ENCODE peak calls at places on chromosomes 16 and 17, in four cellular contexts. One of them, this sample, is unnamed.

GRCh38 chr17:32494621-32495346 is 8.0 kb downstream of the CDK5R1 start:
- DNase-seq in cardiac muscle cell: no peak
- DNase-seq in aorta: no peak
- DNase-seq in right cardiac atrium: peak
- DNase-seq in this sample: peak

GRCh38 chr17:80035687-80035936 is at the start of gene TBC1D16:
- DNase-seq in right cardiac atrium: no peak
- DNase-seq in aorta: no peak
- DNase-seq in cardiac muscle cell: no peak
- DNase-seq in this sample: peak

GRCh38 chr17:72812823-72813222 is 279.7 kb downstream of the SLC39A11 start:
- DNase-seq in right cardiac atrium: no peak
- DNase-seq in cardiac muscle cell: no peak
- DNase-seq in aorta: no peak
- DNase-seq in this sample: no peak

GRCh38 chr17:34364741-34365140 is 1.7 kb upstream of the CCL1 start:
- DNase-seq in cardiac muscle cell: no peak
- DNase-seq in right cardiac atrium: no peak
- DNase-seq in aorta: no peak
- DNase-seq in this sample: no peak

GRCh38 chr17:70521821-70522256 is 352.5 kb downstream of the KCNJ2 start:
- DNase-seq in cardiac muscle cell: no peak
- DNase-seq in right cardiac atrium: peak
- DNase-seq in aorta: no peak
- DNase-seq in this sample: no peak

GRCh38 chr16:74709477-74709877 is 8.8 kb upstream of the MLKL start:
- DNase-seq in right cardiac atrium: peak
- DNase-seq in aorta: peak
- DNase-seq in cardiac muscle cell: peak
- DNase-seq in this sample: peak

GRCh38 chr16:531494-532125 is 4.1 kb downstream of the CAPN15 start:
- DNase-seq in aorta: no peak
- DNase-seq in cardiac muscle cell: no peak
- DNase-seq in right cardiac atrium: no peak
- DNase-seq in this sample: no peak

GRCh38 chr16:13665876-13666275 is 254.1 kb upstream of the ERCC4 start:
- DNase-seq in aorta: no peak
- DNase-seq in right cardiac atrium: no peak
- DNase-seq in cardiac muscle cell: no peak
- DNase-seq in this sample: no peak

GRCh38 chr17:63969278-63969677 is 3.4 kb downstream of the SCN4A start:
- DNase-seq in aorta: no peak
- DNase-seq in cardiac muscle cell: no peak
- DNase-seq in right cardiac atrium: no peak
- DNase-seq in this sample: no peak

GRCh38 chr16:19005561-19006445 is 22.1 kb downstream of the TMC7 start:
- DNase-seq in cardiac muscle cell: no peak
- DNase-seq in aorta: no peak
- DNase-seq in right cardiac atrium: no peak
- DNase-seq in this sample: peak

GRCh38 chr17:46811978-46812583 is 6.4 kb downstream of the WNT3 start:
- DNase-seq in right cardiac atrium: peak
- DNase-seq in cardiac muscle cell: no peak
- DNase-seq in aorta: no peak
- DNase-seq in this sample: no peak

GRCh38 chr17:81556175-81556691 is 4.1 kb upstream of the FAAP100 start:
- DNase-seq in aorta: no peak
- DNase-seq in right cardiac atrium: peak
- DNase-seq in cardiac muscle cell: peak
- DNase-seq in this sample: no peak

GRCh38 chr16:29994613-29995329 is 646 bp downstream of the HIRIP3 start:
- DNase-seq in aorta: peak
- DNase-seq in right cardiac atrium: peak
- DNase-seq in cardiac muscle cell: no peak
- DNase-seq in this sample: no peak

GRCh38 chr17:72370819-72371218 is 250.0 kb downstream of the SOX9 start:
- DNase-seq in aorta: no peak
- DNase-seq in right cardiac atrium: no peak
- DNase-seq in cardiac muscle cell: no peak
- DNase-seq in this sample: no peak

GRCh38 chr17:18110636-18111145 is 2.1 kb downstream of the MYO15A start:
- DNase-seq in aorta: no peak
- DNase-seq in cardiac muscle cell: no peak
- DNase-seq in right cardiac atrium: no peak
- DNase-seq in this sample: no peak

GRCh38 chr16:55257971-55258613 is 65.9 kb upstream of the IRX6 start:
- DNase-seq in right cardiac atrium: peak
- DNase-seq in cardiac muscle cell: peak
- DNase-seq in aorta: peak
- DNase-seq in this sample: no peak

GRCh38 chr17:2053380-2054261 is 1.3 kb upstream of the HIC1 start:
- DNase-seq in cardiac muscle cell: peak
- DNase-seq in right cardiac atrium: peak
- DNase-seq in aorta: peak
- DNase-seq in this sample: no peak

GRCh38 chr17:39822051-39822450 is 42.1 kb downstream of the IKZF3 start:
- DNase-seq in right cardiac atrium: no peak
- DNase-seq in cardiac muscle cell: no peak
- DNase-seq in aorta: no peak
- DNase-seq in this sample: no peak

GRCh38 chr16:85777583-85778310 is 21.6 kb downstream of the EMC8 start:
- DNase-seq in cardiac muscle cell: no peak
- DNase-seq in right cardiac atrium: no peak
- DNase-seq in aorta: peak
- DNase-seq in this sample: no peak

GRCh38 chr17:1312261-1312870 is 32.9 kb downstream of the TRARG1 start:
- DNase-seq in aorta: no peak
- DNase-seq in cardiac muscle cell: peak
- DNase-seq in right cardiac atrium: no peak
- DNase-seq in this sample: no peak

GRCh38 chr17:77453613-77454559 is 313.1 kb downstream of the SEC14L1 start:
- DNase-seq in right cardiac atrium: no peak
- DNase-seq in aorta: no peak
- DNase-seq in cardiac muscle cell: peak
- DNase-seq in this sample: no peak

GRCh38 chr16:22813223-22813945 is 578 bp upstream of the HS3ST2 start:
- DNase-seq in aorta: peak
- DNase-seq in right cardiac atrium: peak
- DNase-seq in cardiac muscle cell: peak
- DNase-seq in this sample: no peak

DNA sequence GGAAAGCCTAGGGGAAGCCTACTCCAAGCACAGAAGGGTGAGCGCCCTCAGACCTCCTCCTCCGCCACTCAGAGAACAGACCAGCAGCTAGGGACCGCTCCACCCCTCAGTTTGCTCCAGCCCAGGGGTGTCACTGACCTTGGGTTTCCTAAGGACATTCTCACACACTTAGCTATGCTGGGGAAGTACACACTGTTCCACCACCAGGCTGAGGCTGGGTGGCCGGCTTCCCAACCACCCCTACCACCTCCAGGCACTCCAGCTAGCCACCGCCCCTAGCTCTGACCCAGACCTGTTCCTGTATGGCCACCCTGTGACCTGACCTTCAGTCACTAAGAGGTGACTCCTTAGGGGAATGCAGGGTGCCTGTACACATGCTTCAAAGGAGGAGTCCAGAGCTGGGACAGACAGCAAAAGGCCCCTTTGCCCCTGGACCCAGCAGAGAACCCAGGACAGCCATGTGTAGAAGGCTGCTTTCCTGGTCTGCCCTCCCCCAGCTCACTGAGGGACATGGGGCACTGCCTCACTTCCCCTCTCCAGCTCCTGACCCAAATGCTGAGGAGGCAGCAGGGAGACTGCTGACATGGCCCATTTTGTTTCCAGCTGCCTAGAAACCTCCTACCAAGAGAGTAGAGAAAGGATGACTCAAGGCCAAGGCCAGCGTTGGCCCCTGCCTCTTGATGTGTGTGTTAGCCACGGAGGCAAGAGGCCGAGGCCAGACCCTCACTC is 6.7 kb downstream of the HSPB9 start:
- DNase-seq in aorta: no peak
- DNase-seq in cardiac muscle cell: no peak
- DNase-seq in right cardiac atrium: peak
- DNase-seq in this sample: no peak
- H3K27ac ChIP-seq in aorta: no peak
- H3K27ac ChIP-seq in cardiac muscle cell: no peak
- H3K27ac ChIP-seq in right cardiac atrium: peak
- H3K27ac ChIP-seq in this sample: peak

DNA sequence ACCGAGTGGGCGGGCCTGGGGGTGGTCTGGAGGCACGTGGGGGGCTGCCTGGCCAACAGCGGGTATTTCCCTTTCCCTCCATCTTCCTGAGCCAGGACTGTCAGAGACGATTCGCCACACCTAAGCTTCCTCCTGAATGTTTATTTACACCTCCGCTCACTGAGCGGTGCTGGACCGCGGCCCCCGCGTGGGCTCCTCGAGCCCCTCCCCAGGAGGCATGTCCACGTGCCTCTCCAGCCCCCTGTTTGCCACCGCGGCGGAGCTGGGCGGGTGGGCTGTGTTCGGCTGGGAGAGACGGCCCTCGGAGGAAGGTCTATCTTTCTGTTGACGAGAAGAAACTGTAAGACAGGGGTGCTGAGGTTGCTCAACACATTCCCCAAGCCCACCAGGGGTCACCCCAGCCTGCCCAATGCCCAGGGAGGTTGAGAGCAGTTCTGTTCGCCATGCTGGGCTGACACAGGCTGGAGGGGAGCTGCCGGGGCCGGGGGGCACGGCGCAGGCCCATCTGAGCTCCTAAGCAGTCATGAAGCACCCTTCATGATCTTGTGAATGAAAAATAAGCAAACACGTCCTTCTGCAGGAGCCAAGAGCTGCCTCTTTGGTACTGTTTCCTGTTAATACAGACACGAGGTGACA is 8.9 kb downstream of the UBALD2 start:
- DNase-seq in right cardiac atrium: no peak
- DNase-seq in cardiac muscle cell: no peak
- DNase-seq in aorta: no peak
- DNase-seq in this sample: no peak
- H3K27ac ChIP-seq in right cardiac atrium: no peak
- H3K27ac ChIP-seq in cardiac muscle cell: peak
- H3K27ac ChIP-seq in aorta: no peak
- H3K27ac ChIP-seq in this sample: no peak

DNA sequence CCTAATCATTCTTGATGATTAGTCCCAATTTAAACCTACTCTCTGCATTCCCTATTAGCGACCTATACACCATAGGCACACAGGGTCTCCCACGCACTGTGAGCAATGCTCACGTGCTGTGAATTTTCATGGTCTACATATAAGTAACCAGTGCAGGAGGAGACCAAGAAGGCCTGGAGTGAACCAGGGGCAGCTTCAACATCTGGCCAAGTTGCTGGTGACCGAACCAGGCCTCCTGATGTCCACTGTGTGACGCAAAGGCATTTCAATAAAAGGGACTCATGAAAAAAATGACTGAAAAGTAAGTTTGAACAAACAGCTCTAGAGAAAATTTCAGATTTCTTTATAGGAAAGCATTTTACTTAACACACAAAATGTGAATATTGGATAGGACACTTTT is 107.0 kb downstream of the ZFHX3 start:
- DNase-seq in right cardiac atrium: no peak
- DNase-seq in cardiac muscle cell: no peak
- DNase-seq in aorta: no peak
- DNase-seq in this sample: no peak
- H3K27ac ChIP-seq in right cardiac atrium: no peak
- H3K27ac ChIP-seq in cardiac muscle cell: no peak
- H3K27ac ChIP-seq in aorta: no peak
- H3K27ac ChIP-seq in this sample: no peak

DNA sequence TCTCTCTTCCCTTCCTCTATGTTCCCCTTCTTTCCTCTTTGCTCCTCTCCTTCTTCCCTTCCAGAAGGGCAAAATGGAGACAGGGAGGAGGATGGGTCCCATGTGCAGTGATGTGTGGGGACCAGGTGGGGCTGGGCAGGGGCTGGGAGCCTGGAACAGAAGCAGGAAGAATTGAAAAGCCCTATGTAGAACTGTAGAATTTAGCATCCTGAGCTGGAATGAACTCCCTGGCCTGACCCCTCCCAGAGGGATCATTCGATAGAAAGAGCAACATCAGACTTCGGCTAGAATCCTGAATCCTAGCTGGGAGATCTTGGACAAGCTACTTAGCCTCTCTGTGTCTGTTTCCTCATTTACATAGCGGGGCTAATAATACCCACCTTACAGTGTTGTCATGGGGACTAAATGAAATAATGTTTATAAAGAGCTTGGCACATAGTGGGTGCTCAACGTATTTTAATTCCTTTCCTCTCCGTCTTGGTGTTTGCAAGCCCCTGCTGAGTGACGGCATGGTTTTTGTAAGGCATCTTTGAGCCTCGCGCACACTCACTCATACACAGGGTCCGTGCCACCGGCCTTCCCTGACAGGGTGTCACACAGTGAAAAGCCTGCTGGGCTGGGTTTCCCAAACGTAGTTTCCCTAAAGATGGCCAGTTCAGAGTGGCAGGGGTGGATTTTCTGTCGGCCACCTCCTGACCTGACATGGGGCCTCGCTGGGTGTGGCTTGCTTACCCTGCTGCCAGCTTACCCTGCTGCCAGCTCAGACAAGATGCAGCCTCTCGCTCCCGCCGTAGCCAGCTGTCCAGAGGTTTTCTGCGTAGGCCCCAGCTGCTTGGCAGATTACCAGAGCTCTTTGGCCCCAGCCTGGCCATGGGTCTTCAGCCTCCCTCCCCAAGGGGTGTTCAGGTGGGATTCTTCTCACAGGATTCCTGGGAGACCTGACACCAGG is 6.1 kb upstream of the ARHGAP23 start:
- DNase-seq in right cardiac atrium: peak
- DNase-seq in aorta: no peak
- DNase-seq in cardiac muscle cell: no peak
- DNase-seq in this sample: peak
- H3K27ac ChIP-seq in right cardiac atrium: peak
- H3K27ac ChIP-seq in aorta: peak
- H3K27ac ChIP-seq in cardiac muscle cell: no peak
- H3K27ac ChIP-seq in this sample: peak

DNA sequence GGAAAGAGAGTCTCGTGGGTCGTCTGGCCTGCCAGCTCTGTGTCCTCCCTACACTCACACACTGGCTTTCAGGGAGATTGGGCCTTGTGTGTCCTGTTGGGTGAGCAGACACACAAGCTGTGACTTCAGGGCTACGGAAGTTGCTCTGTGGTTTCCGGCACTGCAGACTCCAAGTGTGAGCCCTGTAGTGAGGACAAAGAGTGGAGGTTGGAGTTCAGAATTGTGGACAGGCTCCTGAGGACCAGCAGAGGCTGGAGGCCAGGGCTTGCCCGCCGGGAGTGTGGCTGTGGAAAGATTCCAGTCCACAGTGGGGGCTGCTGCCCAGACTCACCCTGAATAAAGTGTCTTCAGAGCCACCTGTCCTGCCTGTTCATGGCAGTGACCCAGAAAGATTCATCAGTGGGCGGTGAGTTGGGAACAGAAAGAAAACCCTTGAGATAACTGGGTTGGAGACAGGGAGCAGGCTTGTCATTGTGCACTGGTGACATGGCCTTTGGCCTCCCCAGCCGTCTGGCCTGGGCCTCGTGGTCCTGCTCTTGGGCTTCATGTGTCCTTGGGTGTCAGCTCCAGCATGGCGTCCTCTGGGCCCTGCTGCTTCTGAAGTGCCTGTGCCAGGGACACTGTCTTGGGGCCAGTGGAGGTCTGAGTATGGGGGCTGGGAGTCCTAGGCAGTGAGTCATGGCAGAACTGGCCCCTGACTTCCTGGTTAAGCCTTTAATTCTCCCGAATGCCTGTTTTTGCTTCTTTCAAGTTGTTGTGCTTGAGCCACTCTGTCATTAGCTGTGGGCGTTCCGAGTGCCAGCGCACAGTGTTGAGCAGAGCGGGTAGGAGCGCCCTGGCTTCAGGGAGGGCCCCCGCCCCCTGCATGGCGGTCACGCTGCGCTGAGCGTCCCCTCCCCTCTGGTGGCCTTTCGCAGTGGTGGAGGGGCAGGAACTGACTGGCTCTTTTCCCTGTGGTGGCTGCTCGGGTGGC is 19.9 kb upstream of the ZNF750 start:
- DNase-seq in right cardiac atrium: peak
- DNase-seq in cardiac muscle cell: peak
- DNase-seq in aorta: peak
- DNase-seq in this sample: no peak
- H3K27ac ChIP-seq in right cardiac atrium: peak
- H3K27ac ChIP-seq in cardiac muscle cell: peak
- H3K27ac ChIP-seq in aorta: no peak
- H3K27ac ChIP-seq in this sample: peak